ENCODE peak calls at places on chromosome 17, in six cellular contexts. One of them, this sample, is unnamed.

GRCh38 chr17:45946841-45947256 is 52.2 kb upstream of the STH start:
- DNase-seq in suprapubic skin: no peak
- DNase-seq in CD4-positive, CD25-positive, alpha-beta regulatory T cell: no peak
- DNase-seq in ascending aorta: no peak
- DNase-seq in OCI-LY7: no peak
- DNase-seq in pancreas: no peak
- DNase-seq in this sample: no peak

GRCh38 chr17:12402963-12403622 is 262.6 kb upstream of the MYOCD start:
- DNase-seq in OCI-LY7: no peak
- DNase-seq in suprapubic skin: no peak
- DNase-seq in pancreas: no peak
- DNase-seq in CD4-positive, CD25-positive, alpha-beta regulatory T cell: no peak
- DNase-seq in ascending aorta: no peak
- DNase-seq in this sample: no peak

GRCh38 chr17:58575511-58575910 is 61.1 kb upstream of the MTMR4 start:
- DNase-seq in ascending aorta: no peak
- DNase-seq in suprapubic skin: no peak
- DNase-seq in CD4-positive, CD25-positive, alpha-beta regulatory T cell: no peak
- DNase-seq in pancreas: no peak
- DNase-seq in OCI-LY7: no peak
- DNase-seq in this sample: no peak

GRCh38 chr17:18379246-18380146 is 1.9 kb downstream of the EVPLL start:
- DNase-seq in OCI-LY7: no peak
- DNase-seq in pancreas: no peak
- DNase-seq in ascending aorta: no peak
- DNase-seq in suprapubic skin: no peak
- DNase-seq in CD4-positive, CD25-positive, alpha-beta regulatory T cell: no peak
- DNase-seq in this sample: no peak

GRCh38 chr17:4788807-4789700 is at the start of gene GLTPD2:
- DNase-seq in pancreas: peak; percentile 78
- DNase-seq in ascending aorta: no peak
- DNase-seq in CD4-positive, CD25-positive, alpha-beta regulatory T cell: no peak
- DNase-seq in OCI-LY7: no peak
- DNase-seq in suprapubic skin: no peak
- DNase-seq in this sample: no peak

GRCh38 chr17:47714773-47715396 is 18.2 kb upstream of the TBX21 start:
- DNase-seq in pancreas: no peak
- DNase-seq in suprapubic skin: no peak
- DNase-seq in CD4-positive, CD25-positive, alpha-beta regulatory T cell: no peak
- DNase-seq in ascending aorta: no peak
- DNase-seq in OCI-LY7: no peak
- DNase-seq in this sample: no peak

GRCh38 chr17:79485399-79485985 is 125.4 kb downstream of the RBFOX3 start:
- DNase-seq in pancreas: peak; percentile 32
- DNase-seq in OCI-LY7: no peak
- DNase-seq in ascending aorta: no peak
- DNase-seq in CD4-positive, CD25-positive, alpha-beta regulatory T cell: no peak
- DNase-seq in suprapubic skin: no peak
- DNase-seq in this sample: no peak

GRCh38 chr17:74119049-74119580 is 84.4 kb upstream of the RPL38 start:
- DNase-seq in pancreas: no peak
- DNase-seq in suprapubic skin: peak; percentile 44
- DNase-seq in ascending aorta: no peak
- DNase-seq in CD4-positive, CD25-positive, alpha-beta regulatory T cell: no peak
- DNase-seq in OCI-LY7: no peak
- DNase-seq in this sample: no peak

GRCh38 chr17:36682804-36683203 is 81.4 kb downstream of the MRM1 start:
- DNase-seq in ascending aorta: no peak
- DNase-seq in pancreas: no peak
- DNase-seq in suprapubic skin: no peak
- DNase-seq in OCI-LY7: no peak
- DNase-seq in CD4-positive, CD25-positive, alpha-beta regulatory T cell: no peak
- DNase-seq in this sample: no peak

GRCh38 chr17:35094902-35095301 is 24.8 kb downstream of the RAD51D start:
- DNase-seq in pancreas: no peak
- DNase-seq in OCI-LY7: no peak
- DNase-seq in ascending aorta: no peak
- DNase-seq in CD4-positive, CD25-positive, alpha-beta regulatory T cell: no peak
- DNase-seq in suprapubic skin: no peak
- DNase-seq in this sample: no peak

GRCh38 chr17:1830288-1830687 is 483 bp downstream of the RPA1 start:
- DNase-seq in ascending aorta: no peak
- DNase-seq in CD4-positive, CD25-positive, alpha-beta regulatory T cell: no peak
- DNase-seq in suprapubic skin: no peak
- DNase-seq in OCI-LY7: peak; percentile 54
- DNase-seq in pancreas: no peak
- DNase-seq in this sample: peak; percentile 25

GRCh38 chr17:38881600-38882191 is 11.8 kb downstream of the LASP1 start:
- DNase-seq in CD4-positive, CD25-positive, alpha-beta regulatory T cell: no peak
- DNase-seq in pancreas: peak; percentile 66
- DNase-seq in ascending aorta: no peak
- DNase-seq in OCI-LY7: peak; percentile 87
- DNase-seq in suprapubic skin: no peak
- DNase-seq in this sample: no peak

GRCh38 chr17:39084558-39084957 is 66.9 kb downstream of the PLXDC1 start:
- DNase-seq in ascending aorta: no peak
- DNase-seq in CD4-positive, CD25-positive, alpha-beta regulatory T cell: no peak
- DNase-seq in OCI-LY7: no peak
- DNase-seq in suprapubic skin: no peak
- DNase-seq in pancreas: no peak
- DNase-seq in this sample: no peak

GRCh38 chr17:74842599-74843351 is 16.9 kb downstream of the GRIN2C start:
- DNase-seq in ascending aorta: no peak
- DNase-seq in CD4-positive, CD25-positive, alpha-beta regulatory T cell: no peak
- DNase-seq in suprapubic skin: no peak
- DNase-seq in pancreas: peak; percentile 92
- DNase-seq in OCI-LY7: no peak
- DNase-seq in this sample: no peak

GRCh38 chr17:81059026-81059425 is 24.1 kb downstream of the BAIAP2 start:
- DNase-seq in OCI-LY7: no peak
- DNase-seq in ascending aorta: no peak
- DNase-seq in pancreas: no peak
- DNase-seq in suprapubic skin: no peak
- DNase-seq in CD4-positive, CD25-positive, alpha-beta regulatory T cell: no peak
- DNase-seq in this sample: no peak

GRCh38 chr17:69123626-69124025 is 18.1 kb downstream of the ABCA6 start:
- DNase-seq in suprapubic skin: no peak
- DNase-seq in OCI-LY7: no peak
- DNase-seq in ascending aorta: no peak
- DNase-seq in pancreas: no peak
- DNase-seq in CD4-positive, CD25-positive, alpha-beta regulatory T cell: no peak
- DNase-seq in this sample: no peak

GRCh38 chr17:31524926-31525800 is 133.7 kb downstream of the RAB11FIP4 start:
- DNase-seq in ascending aorta: no peak
- DNase-seq in suprapubic skin: peak; percentile 91
- DNase-seq in CD4-positive, CD25-positive, alpha-beta regulatory T cell: peak; percentile 78
- DNase-seq in OCI-LY7: peak; percentile 82
- DNase-seq in pancreas: peak; percentile 94
- DNase-seq in this sample: peak; percentile 69

GRCh38 chr17:63698381-63698885 is 1.5 kb downstream of the LIMD2 start:
- DNase-seq in suprapubic skin: no peak
- DNase-seq in pancreas: peak; percentile 76
- DNase-seq in OCI-LY7: peak; percentile 65
- DNase-seq in ascending aorta: no peak
- DNase-seq in CD4-positive, CD25-positive, alpha-beta regulatory T cell: peak; percentile 41
- DNase-seq in this sample: peak; percentile 35

GRCh38 chr17:31096106-31096436 is 1.3 kb downstream of the NF1 start:
- DNase-seq in CD4-positive, CD25-positive, alpha-beta regulatory T cell: no peak
- DNase-seq in ascending aorta: no peak
- DNase-seq in suprapubic skin: no peak
- DNase-seq in pancreas: no peak
- DNase-seq in OCI-LY7: no peak
- DNase-seq in this sample: peak; percentile 9

GRCh38 chr17:58232707-58233156 is 5.7 kb upstream of the LPO start:
- DNase-seq in OCI-LY7: no peak
- DNase-seq in ascending aorta: no peak
- DNase-seq in suprapubic skin: no peak
- DNase-seq in pancreas: no peak
- DNase-seq in CD4-positive, CD25-positive, alpha-beta regulatory T cell: no peak
- DNase-seq in this sample: no peak

GRCh38 chr17:82468692-82469091 is 10.2 kb downstream of the NARF start:
- DNase-seq in suprapubic skin: no peak
- DNase-seq in ascending aorta: no peak
- DNase-seq in pancreas: no peak
- DNase-seq in CD4-positive, CD25-positive, alpha-beta regulatory T cell: no peak
- DNase-seq in OCI-LY7: no peak
- DNase-seq in this sample: no peak

GRCh38 chr17:39639566-39640458 is 2.9 kb downstream of the STARD3 start:
- DNase-seq in OCI-LY7: no peak
- DNase-seq in ascending aorta: no peak
- DNase-seq in suprapubic skin: no peak
- DNase-seq in pancreas: no peak
- DNase-seq in CD4-positive, CD25-positive, alpha-beta regulatory T cell: no peak
- DNase-seq in this sample: no peak

GRCh38 chr17:50183439-50184001 is 17.7 kb downstream of the SGCA start:
- DNase-seq in CD4-positive, CD25-positive, alpha-beta regulatory T cell: no peak
- DNase-seq in suprapubic skin: no peak
- DNase-seq in pancreas: peak; percentile 33
- DNase-seq in OCI-LY7: peak; percentile 32
- DNase-seq in ascending aorta: no peak
- DNase-seq in this sample: no peak

GRCh38 chr17:40547079-40547784 is 18.0 kb downstream of the CCR7 start:
- DNase-seq in OCI-LY7: peak; percentile 88
- DNase-seq in suprapubic skin: peak; percentile 72
- DNase-seq in pancreas: no peak
- DNase-seq in CD4-positive, CD25-positive, alpha-beta regulatory T cell: peak; percentile 75
- DNase-seq in ascending aorta: no peak
- DNase-seq in this sample: peak; percentile 83

GRCh38 chr17:39082482-39082881 is 69.0 kb downstream of the PLXDC1 start:
- DNase-seq in ascending aorta: no peak
- DNase-seq in suprapubic skin: no peak
- DNase-seq in pancreas: no peak
- DNase-seq in OCI-LY7: no peak
- DNase-seq in CD4-positive, CD25-positive, alpha-beta regulatory T cell: no peak
- DNase-seq in this sample: no peak

GRCh38 chr17:73027130-73027741 is 65.3 kb downstream of the SLC39A11 start:
- DNase-seq in suprapubic skin: no peak
- DNase-seq in OCI-LY7: no peak
- DNase-seq in pancreas: no peak
- DNase-seq in CD4-positive, CD25-positive, alpha-beta regulatory T cell: no peak
- DNase-seq in ascending aorta: no peak
- DNase-seq in this sample: no peak

GRCh38 chr17:55348749-55349354 is 72.8 kb downstream of the MMD start:
- DNase-seq in ascending aorta: no peak
- DNase-seq in CD4-positive, CD25-positive, alpha-beta regulatory T cell: peak; percentile 18
- DNase-seq in pancreas: no peak
- DNase-seq in suprapubic skin: no peak
- DNase-seq in OCI-LY7: peak; percentile 63
- DNase-seq in this sample: peak; percentile 35

GRCh38 chr17:58268774-58269556 is 11.8 kb downstream of the MPO start:
- DNase-seq in CD4-positive, CD25-positive, alpha-beta regulatory T cell: no peak
- DNase-seq in OCI-LY7: no peak
- DNase-seq in pancreas: no peak
- DNase-seq in suprapubic skin: no peak
- DNase-seq in ascending aorta: no peak
- DNase-seq in this sample: no peak

GRCh38 chr17:3988297-3989120 is 24.3 kb upstream of the ATP2A3 start:
- DNase-seq in OCI-LY7: no peak
- DNase-seq in ascending aorta: no peak
- DNase-seq in pancreas: no peak
- DNase-seq in CD4-positive, CD25-positive, alpha-beta regulatory T cell: no peak
- DNase-seq in suprapubic skin: no peak
- DNase-seq in this sample: no peak

GRCh38 chr17:9645858-9646555 is 690 bp downstream of the USP43 start:
- DNase-seq in pancreas: peak; percentile 90
- DNase-seq in CD4-positive, CD25-positive, alpha-beta regulatory T cell: no peak
- DNase-seq in OCI-LY7: no peak
- DNase-seq in ascending aorta: no peak
- DNase-seq in suprapubic skin: peak; percentile 54
- DNase-seq in this sample: no peak
- H3K27ac ChIP-seq in pancreas: peak overlapping the region; percentile 89
- H3K27ac ChIP-seq in CD4-positive, CD25-positive, alpha-beta regulatory T cell: no peak overlapping the region
- H3K27ac ChIP-seq in OCI-LY7: no peak overlapping the region
- H3K27ac ChIP-seq in ascending aorta: no peak overlapping the region
- H3K27ac ChIP-seq in suprapubic skin: peak overlapping the region; percentile 31
- H3K27ac ChIP-seq in this sample: no peak overlapping the region

DNA sequence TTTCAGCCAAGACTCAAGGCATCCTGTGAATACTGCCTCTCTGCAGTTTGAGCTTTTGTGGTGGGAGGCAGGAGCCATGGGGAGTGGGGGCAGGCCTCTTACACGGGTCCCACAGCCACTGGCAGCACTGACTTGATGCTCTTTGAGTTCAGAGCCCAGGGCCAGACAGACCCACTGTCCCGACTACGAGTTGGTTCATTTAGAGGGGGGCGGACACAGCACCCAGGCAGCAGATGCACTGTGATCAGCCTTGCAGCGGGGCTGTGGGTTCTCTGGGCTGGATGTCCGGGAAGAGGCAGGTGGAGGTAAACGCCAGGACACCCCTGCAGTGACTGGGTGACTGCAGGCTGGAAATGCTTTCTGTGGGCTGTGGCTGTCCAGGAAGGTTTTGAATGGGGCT is 237.1 kb downstream of the SEC14L1 start:
- DNase-seq in CD4-positive, CD25-positive, alpha-beta regulatory T cell: no peak
- DNase-seq in suprapubic skin: no peak
- DNase-seq in ascending aorta: no peak
- DNase-seq in pancreas: peak; percentile 60
- DNase-seq in OCI-LY7: no peak
- DNase-seq in this sample: no peak
- H3K4me1 ChIP-seq in CD4-positive, CD25-positive, alpha-beta regulatory T cell: peaks cover 81% of the 10 kb centered on the region
- H3K4me1 ChIP-seq in suprapubic skin: peaks cover 95% of the 10 kb centered on the region
- H3K4me1 ChIP-seq in ascending aorta: peaks cover 66% of the 10 kb centered on the region
- H3K4me1 ChIP-seq in pancreas: peaks cover 50% of the 10 kb centered on the region
- H3K4me1 ChIP-seq in OCI-LY7: peaks cover 50% of the 10 kb centered on the region
- H3K4me1 ChIP-seq in this sample: peaks cover 61% of the 10 kb centered on the region

GRCh38 chr17:43721537-43722268 is 36.9 kb downstream of the SOST start:
- DNase-seq in pancreas: no peak
- DNase-seq in CD4-positive, CD25-positive, alpha-beta regulatory T cell: no peak
- DNase-seq in suprapubic skin: no peak
- DNase-seq in ascending aorta: no peak
- DNase-seq in OCI-LY7: no peak
- DNase-seq in this sample: no peak
- H3K9me3 ChIP-seq in pancreas: no peaks in the 10 kb centered on the region
- H3K9me3 ChIP-seq in CD4-positive, CD25-positive, alpha-beta regulatory T cell: no peaks in the 10 kb centered on the region
- H3K9me3 ChIP-seq in suprapubic skin: no peaks in the 10 kb centered on the region
- H3K9me3 ChIP-seq in ascending aorta: no peaks in the 10 kb centered on the region
- H3K9me3 ChIP-seq in OCI-LY7: no peaks in the 10 kb centered on the region
- H3K9me3 ChIP-seq in this sample: no peaks in the 10 kb centered on the region

GRCh38 chr17:42133461-42134041 is 10.9 kb downstream of the HSPB9 start:
- DNase-seq in OCI-LY7: peak; percentile 97
- DNase-seq in CD4-positive, CD25-positive, alpha-beta regulatory T cell: peak; percentile 42
- DNase-seq in suprapubic skin: no peak
- DNase-seq in ascending aorta: no peak
- DNase-seq in pancreas: no peak
- DNase-seq in this sample: peak; percentile 32
- H3K27ac ChIP-seq in OCI-LY7: peak overlapping the region; percentile 94
- H3K27ac ChIP-seq in CD4-positive, CD25-positive, alpha-beta regulatory T cell: no peak overlapping the region
- H3K27ac ChIP-seq in suprapubic skin: peak overlapping the region; percentile 22
- H3K27ac ChIP-seq in ascending aorta: peak overlapping the region; percentile 34
- H3K27ac ChIP-seq in pancreas: peak overlapping the region; percentile 78
- H3K27ac ChIP-seq in this sample: peak overlapping the region; percentile 46

This sample was measured in naive thymus-derived CD4-positive, alpha-beta T cell.